ENCODE peak calls at places on chromosome 18, in nine cellular contexts. X is GM23338, Z is GM12864, A is GM13977, U is A549, J is astrocyte of the cerebellum, F is coronary artery, T is upper lobe of right lung, G is fibroblast of lung. Y is an unnamed sample.

GRCh38 chr18:36534154-36534688 is 236.7 kb downstream of the FHOD3 start:
- DNase-seq in X (no peak), Z (no peak), A (peak), U (no peak), J (peak), F (peak), T (no peak), G (peak), Y (no peak)

GRCh38 chr18:79393626-79394401 is 1.9 kb upstream of the NFATC1 start:
- DNase-seq in X (peak), Z (no peak), A (peak), U (peak), J (peak), F (peak), T (peak), G (peak), Y (peak)

GRCh38 chr18:13500227-13500865 is 226.0 kb downstream of the FAM210A start:
- DNase-seq in X (peak), Z (no peak), A (no peak), U (peak), J (peak), F (peak), T (no peak), G (peak), Y (no peak)

GRCh38 chr18:63888473-63889190 is 1.1 kb downstream of the SERPINB2 start:
- DNase-seq in X (no peak), Z (no peak), A (no peak), U (no peak), J (no peak), F (no peak), T (no peak), G (no peak), Y (no peak)

GRCh38 chr18:47261902-47262301 is 10.4 kb upstream of the SKOR2 start:
- DNase-seq in X (peak), Z (no peak), A (no peak), U (no peak), J (no peak), F (no peak), T (no peak), G (no peak), Y (no peak)

GRCh38 chr18:76767954-76768353 is 54.4 kb upstream of the ZNF236 start:
- DNase-seq in X (no peak), Z (no peak), A (no peak), U (no peak), J (no peak), F (no peak), T (no peak), G (no peak), Y (no peak)

GRCh38 chr18:77392323-77392722 is 142.7 kb downstream of the GALR1 start:
- DNase-seq in X (no peak), Z (no peak), A (no peak), U (peak), J (no peak), F (no peak), T (no peak), G (no peak), Y (no peak)

GRCh38 chr18:2894131-2894840 is 47.5 kb downstream of the EMILIN2 start:
- DNase-seq in X (no peak), Z (no peak), A (no peak), U (no peak), J (no peak), F (no peak), T (no peak), G (peak), Y (no peak)

GRCh38 chr18:74498712-74499629 is 2.8 kb downstream of the CNDP2 start:
- DNase-seq in X (no peak), Z (peak), A (peak), U (no peak), J (no peak), F (no peak), T (peak), G (peak), Y (no peak)

GRCh38 chr18:44897445-44898215 is 216.9 kb downstream of the SETBP1 start:
- DNase-seq in X (peak), Z (no peak), A (no peak), U (no peak), J (no peak), F (no peak), T (no peak), G (no peak), Y (no peak)

GRCh38 chr18:24428709-24429108 is 2.2 kb downstream of the IMPACT start:
- DNase-seq in X (peak), Z (no peak), A (no peak), U (no peak), J (no peak), F (no peak), T (no peak), G (no peak), Y (no peak)
- TF ChIP-seq CTCF in X (peak), Z (no peak), A (no peak), U (no peak), J (peak), F (no peak), T (no peak), G (no peak), Y (peak)

DNA sequence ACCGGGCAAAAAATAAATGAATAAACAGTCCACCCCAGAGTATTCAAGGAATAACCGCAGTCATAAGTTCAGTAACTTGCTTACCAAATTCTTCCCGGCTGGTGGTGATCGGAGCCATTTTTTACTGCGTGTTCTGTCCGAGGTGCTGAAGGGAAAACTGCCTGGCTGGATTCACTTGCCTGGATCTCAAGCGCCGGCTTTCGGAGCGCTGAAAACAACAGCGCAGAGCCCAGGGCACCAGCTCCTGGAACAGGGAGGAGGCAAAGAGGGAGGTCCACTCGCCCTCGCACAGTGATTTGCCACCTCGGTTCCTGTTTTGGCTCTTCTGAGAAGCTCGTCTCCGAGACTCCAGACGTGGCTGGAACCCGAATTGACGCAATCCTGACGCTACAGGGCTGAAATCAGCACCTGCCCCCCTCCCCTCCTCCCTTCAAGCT is at the start of gene SYT4:
- DNase-seq in X (peak), Z (no peak), A (no peak), U (peak), J (peak), F (no peak), T (peak), G (peak), Y (no peak)
- TF ChIP-seq CTCF in X (no peak), Z (no peak), A (no peak), U (no peak), J (peak), F (no peak), T (no peak), G (peak), Y (no peak)

GRCh38 chr18:38545071-38545470 is 979.5 kb upstream of the CELF4 start:
- DNase-seq in X (peak), Z (peak), A (no peak), U (peak), J (no peak), F (no peak), T (no peak), G (no peak), Y (no peak)
- TF ChIP-seq CTCF in X (peak), Z (peak), A (peak), U (no peak), J (no peak), F (no peak), T (no peak), G (no peak), Y (no peak)

DNA sequence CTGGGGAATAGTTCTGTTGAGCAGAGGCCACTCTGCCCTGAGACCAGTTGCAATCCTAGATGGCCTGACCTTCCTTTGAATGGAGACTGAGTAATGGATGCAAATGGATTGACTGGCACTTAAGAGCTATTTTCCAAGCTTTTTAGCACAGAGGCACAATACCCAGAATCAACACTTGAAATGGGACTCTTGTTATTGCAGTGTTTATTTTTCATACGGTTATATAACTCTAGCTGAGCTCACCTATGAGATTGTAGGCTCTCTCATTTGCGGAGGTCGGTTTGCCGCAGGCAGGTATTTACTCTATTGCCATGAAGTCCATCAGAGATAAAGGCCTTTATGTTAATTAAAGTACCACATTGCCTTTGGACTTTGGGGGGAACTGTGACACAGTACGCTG is 422.3 kb upstream of the CELF4 start:
- DNase-seq in X (no peak), Z (no peak), A (no peak), U (no peak), J (no peak), F (no peak), T (no peak), G (no peak), Y (no peak)
- TF ChIP-seq CTCF in X (no peak), Z (no peak), A (no peak), U (no peak), J (no peak), F (no peak), T (no peak), G (no peak), Y (no peak)

DNA sequence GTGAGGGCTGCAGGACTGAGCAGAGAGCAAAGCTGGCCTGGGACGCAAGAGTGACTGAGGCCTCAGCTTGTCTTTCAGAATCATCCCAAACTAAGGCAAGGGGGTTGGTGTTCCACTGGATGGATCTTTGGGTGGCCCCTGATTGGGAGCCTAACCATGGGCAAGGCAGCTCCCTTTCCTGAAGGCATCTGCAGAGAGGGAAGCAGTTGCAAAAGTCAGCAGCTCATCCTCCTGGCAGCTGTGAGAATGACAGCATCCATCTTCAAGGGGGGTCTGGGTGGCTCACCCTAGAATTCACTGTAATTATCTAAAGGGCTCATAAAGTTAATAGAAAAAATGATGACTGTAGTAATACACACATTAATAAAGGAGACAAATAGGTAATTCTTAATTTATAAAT is 46.5 kb upstream of the RAB31 start:
- DNase-seq in X (peak), Z (no peak), A (no peak), U (peak), J (no peak), F (no peak), T (no peak), G (no peak), Y (peak)
- TF ChIP-seq CTCF in X (peak), Z (no peak), A (no peak), U (peak), J (no peak), F (no peak), T (no peak), G (peak), Y (peak)

GRCh38 chr18:48950536-48951447 is at the start of gene SMAD7:
- DNase-seq in X (no peak), Z (no peak), A (peak), U (no peak), J (no peak), F (peak), T (peak), G (no peak), Y (no peak)

GRCh38 chr18:48951448-48952286 is 902 bp upstream of the SMAD7 start:
- DNase-seq in X (peak), Z (no peak), A (peak), U (peak), J (peak), F (peak), T (peak), G (peak), Y (peak)

GRCh38 chr18:48949051-48949605 is 1.6 kb downstream of the SMAD7 start:
- DNase-seq in X (no peak), Z (no peak), A (peak), U (no peak), J (no peak), F (peak), T (peak), G (no peak), Y (no peak)

GRCh38 chr18:48948112-48949050 is 2.4 kb downstream of the SMAD7 start:
- DNase-seq in X (peak), Z (no peak), A (peak), U (no peak), J (no peak), F (peak), T (peak), G (peak), Y (no peak)

GRCh38 chr18:48949606-48950535 is 894 bp downstream of the SMAD7 start:
- DNase-seq in X (peak), Z (no peak), A (peak), U (peak), J (no peak), F (peak), T (peak), G (no peak), Y (no peak)
- TF ChIP-seq CTCF in X (no peak), Z (peak), A (peak), U (no peak), J (peak), F (no peak), T (peak), G (no peak), Y (peak)